ENCODE peak calls at places on chromosomes 12 and 14, in ten cellular contexts. M, A, Y, S, H, X, B, D, L and K are unnamed samples.
A peak's percentile ranks its signal among the peaks of the same experiment; 100 is the strongest.

GRCh38 chr14:76715102-76715926 is 46.0 kb upstream of the VASH1 start:
- DNase-seq in X (no peak), H (no peak), D (no peak), Y (no peak), B (peak; percentile 22), A (peak; percentile 58), L (no peak), M (no peak), S (no peak), K (no peak)

GRCh38 chr12:70637686-70638085 is 457 bp upstream of the PTPRB start:
- DNase-seq in B (no peak), S (no peak), H (no peak), Y (no peak), X (no peak), A (no peak), L (no peak), M (no peak), D (no peak), K (no peak)

GRCh38 chr12:68876471-68876870 is 56.5 kb downstream of the CPM start:
- DNase-seq in X (no peak), B (no peak), A (peak; percentile 56), S (no peak), M (no peak), Y (no peak), H (no peak), D (no peak), L (no peak), K (no peak)

GRCh38 chr14:33611405-33612183 is 339.3 kb downstream of the EGLN3 start:
- DNase-seq in Y (no peak), S (no peak), H (no peak), A (peak; percentile 51), M (no peak), B (no peak), X (no peak), L (peak; percentile 29), D (no peak), K (no peak)

GRCh38 chr14:105488781-105489606 is 2.1 kb upstream of the TEDC1 start:
- DNase-seq in H (no peak), X (peak; percentile 39), M (no peak), D (no peak), B (no peak), L (no peak), Y (peak; percentile 44), S (no peak), A (no peak), K (no peak)

GRCh38 chr12:133130808-133131128 is 341 bp downstream of the ZNF10 start:
- DNase-seq in M (no peak), Y (no peak), H (peak; percentile 13), X (no peak), S (no peak), B (peak; percentile 38), D (no peak), L (no peak), A (no peak), K (peak; percentile 16)

GRCh38 chr12:65640489-65640901 is 183.8 kb upstream of the HMGA2 start:
- DNase-seq in H (no peak), M (no peak), X (no peak), L (peak; percentile 89), B (no peak), S (no peak), D (no peak), A (no peak), Y (no peak), K (no peak)

GRCh38 chr12:50527086-50527726 is 22.4 kb downstream of the DIP2B start:
- DNase-seq in M (no peak), B (no peak), Y (no peak), S (no peak), X (no peak), H (no peak), D (no peak), A (no peak), L (no peak), K (no peak)

GRCh38 chr12:10197879-10198278 is 14.8 kb upstream of the GABARAPL1 start:
- DNase-seq in H (no peak), L (no peak), A (no peak), S (no peak), M (no peak), X (no peak), D (no peak), B (no peak), Y (no peak), K (no peak)

DNA sequence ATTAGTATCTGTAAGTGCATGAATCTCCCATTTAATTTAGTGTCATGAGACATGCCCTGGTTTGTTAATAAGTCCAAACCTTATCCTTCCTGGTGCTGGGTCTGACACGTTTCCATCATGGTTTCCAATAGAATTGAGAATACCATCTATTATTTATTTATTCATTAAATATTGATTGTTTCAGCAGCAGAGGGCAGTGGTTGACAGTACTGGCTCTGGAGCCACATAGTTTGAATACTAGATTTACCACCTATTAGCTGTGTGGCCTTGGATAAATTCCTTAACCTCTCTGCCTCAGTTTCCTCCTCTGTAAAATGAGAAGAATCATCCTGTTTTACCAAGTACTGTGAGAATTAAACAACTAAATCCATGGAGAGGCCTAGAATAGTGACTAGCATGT is 941 bp upstream of the STAB2 start:
- DNase-seq in H (no peak), L (no peak), A (no peak), S (no peak), B (no peak), Y (no peak), M (no peak), X (no peak), D (no peak), K (no peak)
- TF ChIP-seq CTCF in H (no peak), L (no peak), A (no peak), S (no peak), B (no peak), Y (peak; percentile 6), M (no peak), X (no peak), D (peak; percentile 44), K (no peak)

DNA sequence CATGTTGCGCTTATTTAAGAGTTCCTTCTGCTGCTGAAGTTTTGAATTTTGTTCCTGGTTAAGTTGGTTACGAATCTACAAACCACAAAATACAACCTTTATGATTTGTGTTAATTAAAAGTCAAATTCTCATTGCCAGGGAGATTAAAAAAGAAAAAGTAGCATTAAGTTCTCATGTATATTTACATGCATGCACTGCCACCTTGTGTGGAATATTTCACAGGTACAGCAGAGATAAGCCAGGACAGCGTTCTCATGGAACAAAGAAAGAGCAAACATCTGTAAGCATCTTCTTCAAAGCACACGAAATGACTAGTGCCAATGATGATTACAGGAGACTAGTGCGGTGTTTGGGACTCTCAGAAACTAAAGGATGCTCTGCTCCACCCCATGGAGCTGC is 34.2 kb downstream of the ZFYVE21 start:
- DNase-seq in D (no peak), S (no peak), Y (no peak), X (no peak), A (no peak), B (no peak), L (no peak), H (no peak), M (no peak), K (no peak)
- TF ChIP-seq CTCF in D (peak; percentile 47), S (no peak), Y (peak; percentile 16), X (peak; percentile 29), A (no peak), B (no peak), L (peak; percentile 9), H (no peak), M (no peak), K (no peak)

GRCh38 chr12:110245278-110245868 is 35.7 kb upstream of the ATP2A2 start:
- DNase-seq in H (peak; percentile 56), S (no peak), X (no peak), D (no peak), A (no peak), Y (peak; percentile 73), L (no peak), M (peak; percentile 9), B (no peak), K (peak; percentile 52)
- TF ChIP-seq CTCF in H (peak; percentile 79), S (peak; percentile 18), X (no peak), D (peak; percentile 53), A (peak; percentile 51), Y (peak; percentile 42), L (peak; percentile 41), M (peak; percentile 44), B (peak; percentile 33), K (peak; percentile 62)

DNA sequence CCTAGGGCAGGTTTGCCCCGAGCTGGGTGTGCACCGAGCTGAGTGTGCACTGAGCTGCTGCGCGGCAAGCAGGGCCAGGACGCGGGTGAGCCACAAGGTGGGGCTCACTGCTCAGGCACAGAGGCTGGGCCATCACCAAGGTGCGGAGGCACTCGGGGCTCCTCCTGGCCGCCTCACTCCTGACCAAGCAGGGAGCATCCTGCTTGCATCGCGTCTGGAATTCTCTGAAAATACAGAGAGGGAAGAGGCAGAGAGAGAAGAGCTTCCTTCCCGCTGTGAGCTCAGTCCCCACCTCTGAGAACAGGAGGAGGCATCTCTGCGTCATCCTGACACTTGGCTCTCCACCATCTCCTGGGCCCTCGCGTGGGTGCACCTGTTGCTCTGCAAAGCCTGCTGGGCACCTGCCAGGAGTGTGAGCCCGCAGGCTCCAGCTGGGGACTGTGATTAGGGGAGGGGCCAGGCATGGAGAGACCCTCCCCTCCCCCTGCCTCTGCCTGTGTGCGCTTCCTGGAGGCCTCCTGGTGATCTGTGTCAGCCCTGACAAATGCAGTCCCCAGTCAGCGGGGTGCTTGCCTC is 116.3 kb downstream of the GLT1D1 start:
- DNase-seq in M (peak; percentile 53), H (peak; percentile 76), S (no peak), X (no peak), B (no peak), L (no peak), A (no peak), D (peak; percentile 8), Y (peak; percentile 47), K (peak; percentile 76)
- TF ChIP-seq CTCF in M (peak; percentile 79), H (peak; percentile 76), S (no peak), X (no peak), B (peak; percentile 25), L (peak; percentile 22), A (no peak), D (peak; percentile 49), Y (peak; percentile 21), K (peak; percentile 63)

DNA sequence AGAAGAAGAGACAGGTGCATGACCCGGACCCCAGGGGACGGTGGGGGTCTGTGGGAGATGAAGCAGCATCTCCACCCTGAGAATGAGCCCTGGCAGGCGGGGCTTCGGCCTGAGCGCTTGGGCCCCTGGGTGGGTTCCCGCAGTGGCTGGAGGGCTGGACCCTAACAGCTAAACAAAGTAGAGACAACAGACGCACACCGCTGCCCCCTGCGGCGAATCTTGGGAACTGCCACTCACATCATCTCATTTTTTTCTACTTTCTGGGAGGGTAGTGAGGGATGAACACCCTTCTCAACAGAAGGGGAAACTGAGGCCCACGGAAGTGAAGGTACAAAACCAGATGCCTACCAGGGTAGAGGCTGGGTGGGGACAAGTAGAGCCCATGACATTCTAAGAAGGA is 104.7 kb downstream of the RFLNA start:
- DNase-seq in B (no peak), M (peak; percentile 49), X (peak; percentile 67), A (no peak), H (peak; percentile 86), L (no peak), D (peak; percentile 34), S (no peak), Y (peak; percentile 33), K (peak; percentile 77)
- TF ChIP-seq CTCF in B (peak; percentile 75), M (peak; percentile 72), X (peak; percentile 51), A (peak; percentile 69), H (peak; percentile 63), L (peak; percentile 73), D (peak; percentile 83), S (peak; percentile 71), Y (peak; percentile 63), K (peak; percentile 42)

GRCh38 chr14:77920312-77920711 is 120.4 kb downstream of the ADCK1 start:
- DNase-seq in D (no peak), X (no peak), S (no peak), L (no peak), A (no peak), H (no peak), B (no peak), Y (no peak), M (no peak), K (no peak)
- TF ChIP-seq CTCF in D (no peak), X (no peak), S (no peak), L (no peak), A (no peak), H (no peak), B (no peak), Y (no peak), M (no peak), K (no peak)